ENCODE peak calls at places on chromosomes 12 and 14, in six cellular contexts. D is HCT116, F is H9, A is fibroblast of lung, O is IMR-90, V is hepatocyte. S is an unnamed sample.

GRCh38 chr12:118145798-118146156 is 9.9 kb downstream of the PEBP1 start:
- DNase-seq in D (no peak), F (no peak), A (no peak), O (no peak), V (no peak), S (no peak)

GRCh38 chr14:101072945-101073597 is 169.5 kb upstream of the RTL1 start:
- DNase-seq in D (peak), F (peak), A (peak), O (peak), V (peak), S (peak)

GRCh38 chr14:102913341-102914211 is 8.9 kb upstream of the AMN start:
- DNase-seq in D (no peak), F (no peak), A (no peak), O (no peak), V (no peak), S (no peak)

GRCh38 chr14:33777651-33778050 is 173.2 kb downstream of the EGLN3 start:
- DNase-seq in D (no peak), F (no peak), A (peak), O (no peak), V (no peak), S (no peak)

GRCh38 chr12:89636054-89636775 is 72.4 kb downstream of the ATP2B1 start:
- DNase-seq in D (no peak), F (no peak), A (peak), O (peak), V (no peak), S (no peak)

GRCh38 chr12:26011099-26011498 is 52.6 kb downstream of the RASSF8 start:
- DNase-seq in D (no peak), F (no peak), A (peak), O (peak), V (no peak), S (no peak)

GRCh38 chr12:121536929-121537813 is 43.7 kb downstream of the KDM2B start:
- DNase-seq in D (no peak), F (peak), A (peak), O (peak), V (peak), S (peak)

GRCh38 chr12:19833775-19834501 is 394.6 kb downstream of the AEBP2 start:
- DNase-seq in D (no peak), F (no peak), A (peak), O (peak), V (no peak), S (peak)

GRCh38 chr14:32727827-32728226 is 210.9 kb upstream of the NPAS3 start:
- DNase-seq in D (no peak), F (no peak), A (no peak), O (no peak), V (no peak), S (no peak)

GRCh38 chr12:56468216-56469006 is at the start of gene SPRYD4:
- DNase-seq in D (peak), F (peak), A (peak), O (peak), V (peak), S (peak)

GRCh38 chr12:9867531-9867930 is 1.6 kb downstream of the CLEC2B start:
- DNase-seq in D (no peak), F (no peak), A (no peak), O (no peak), V (no peak), S (no peak)

GRCh38 chr14:53183611-53184010 is 30.5 kb upstream of the DDHD1 start:
- DNase-seq in D (no peak), F (no peak), A (peak), O (no peak), V (no peak), S (no peak)

GRCh38 chr12:27179399-27180214 is 64.5 kb upstream of the STK38L start:
- DNase-seq in D (peak), F (no peak), A (peak), O (peak), V (peak), S (no peak)

GRCh38 chr12:128076188-128076587 is 190.8 kb upstream of the TMEM132C start:
- DNase-seq in D (no peak), F (no peak), A (peak), O (no peak), V (peak), S (no peak)

GRCh38 chr14:81127785-81128184 is 93.0 kb downstream of the GTF2A1 start:
- DNase-seq in D (no peak), F (no peak), A (peak), O (peak), V (no peak), S (no peak)

GRCh38 chr14:106268013-106268727 is 741.8 kb downstream of the TMEM121 start:
- DNase-seq in D (no peak), F (no peak), A (no peak), O (no peak), V (no peak), S (no peak)

GRCh38 chr14:104983231-104983721 is 2.3 kb upstream of the CLBA1 start:
- DNase-seq in D (no peak), F (peak), A (no peak), O (no peak), V (peak), S (no peak)

GRCh38 chr12:118773956-118774723 is 207.2 kb upstream of the SRRM4 start:
- DNase-seq in D (no peak), F (peak), A (no peak), O (no peak), V (no peak), S (peak)

GRCh38 chr12:9588749-9589148 is 19.0 kb downstream of the KLRB1 start:
- DNase-seq in D (no peak), F (no peak), A (no peak), O (no peak), V (peak), S (no peak)

GRCh38 chr12:99079811-99080210 is 434.7 kb downstream of the APAF1 start:
- DNase-seq in D (no peak), F (no peak), A (no peak), O (no peak), V (no peak), S (peak)

DNA sequence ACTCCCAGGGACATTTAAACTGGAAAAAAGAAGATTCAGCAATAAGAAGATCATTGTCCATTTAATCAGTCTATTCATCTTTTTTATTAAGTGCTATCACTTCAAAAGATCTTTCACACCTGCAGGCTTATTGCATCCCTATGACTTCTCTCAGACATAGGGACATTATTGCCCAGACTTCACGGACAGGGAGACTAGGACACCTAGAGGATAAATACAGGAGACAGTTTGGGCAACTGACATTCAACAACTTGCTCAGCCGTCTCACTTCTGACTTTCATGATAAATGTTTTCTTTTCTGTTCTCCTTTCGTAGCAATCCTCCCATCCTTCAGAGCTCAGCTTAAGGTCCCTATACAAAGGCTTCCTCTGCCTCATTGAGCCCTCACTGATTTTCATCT is 84.3 kb downstream of the TMEM30B start:
- DNase-seq in D (no peak), F (no peak), A (no peak), O (no peak), V (no peak), S (no peak)
- TF ChIP-seq CTCF in D (peak), F (peak), A (no peak), O (no peak), V (peak), S (peak)

DNA sequence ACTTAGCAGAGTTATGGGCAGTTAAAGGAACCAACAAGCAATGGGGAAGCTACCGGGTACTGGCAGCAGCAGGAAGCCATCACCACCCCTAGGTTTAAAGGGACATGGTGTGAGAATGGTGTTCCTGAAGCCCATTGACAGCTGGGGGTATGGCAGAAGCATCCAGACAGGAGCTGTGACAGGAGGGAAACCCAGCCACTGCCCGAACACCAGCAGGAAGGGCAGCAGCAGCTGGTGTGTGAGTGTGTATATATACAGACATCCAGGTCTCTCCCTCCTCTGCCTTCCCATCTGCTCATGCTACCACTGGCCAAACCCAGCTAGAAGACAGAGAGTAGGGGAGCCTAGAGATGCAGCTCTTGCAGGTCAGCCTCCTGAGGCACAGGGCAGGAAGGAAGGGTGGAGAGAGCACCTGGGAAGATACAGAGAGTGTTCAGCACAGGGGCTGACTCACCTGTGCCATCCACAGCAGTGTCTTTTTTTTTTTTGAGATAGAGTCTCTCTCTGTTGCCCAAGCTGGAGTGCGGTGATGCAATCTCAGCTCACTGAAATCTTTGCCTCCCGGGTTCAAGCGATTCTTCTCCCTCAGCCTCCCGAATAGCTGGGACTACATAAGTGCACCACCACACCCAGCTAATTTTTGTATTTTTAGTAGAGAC is 9.2 kb upstream of the ADCK1 start:
- DNase-seq in D (no peak), F (no peak), A (no peak), O (no peak), V (no peak), S (no peak)
- H2AFZ ChIP-seq in D (no peak), F (no peak), A (no peak), O (peak), V (no peak), S (no peak)

GRCh38 chr14:64899958-64900357 is 14.3 kb upstream of the CHURC1 start:
- DNase-seq in D (no peak), F (no peak), A (peak), O (peak), V (no peak), S (no peak)
- TF ChIP-seq CTCF in D (no peak), F (no peak), A (no peak), O (no peak), V (no peak), S (no peak)

GRCh38 chr12:96502477-96502876 is 13.1 kb downstream of the CFAP54 start:
- DNase-seq in D (no peak), F (no peak), A (no peak), O (no peak), V (no peak), S (peak)

GRCh38 chr12:96501139-96501741 is 11.9 kb downstream of the CFAP54 start:
- DNase-seq in D (peak), F (peak), A (peak), O (peak), V (peak), S (peak)

GRCh38 chr12:96501908-96502307 is 12.5 kb downstream of the CFAP54 start:
- DNase-seq in D (no peak), F (no peak), A (no peak), O (no peak), V (no peak), S (no peak)

GRCh38 chr12:96502949-96503532 is 13.7 kb downstream of the CFAP54 start:
- DNase-seq in D (no peak), F (no peak), A (no peak), O (no peak), V (no peak), S (no peak)

DNA sequence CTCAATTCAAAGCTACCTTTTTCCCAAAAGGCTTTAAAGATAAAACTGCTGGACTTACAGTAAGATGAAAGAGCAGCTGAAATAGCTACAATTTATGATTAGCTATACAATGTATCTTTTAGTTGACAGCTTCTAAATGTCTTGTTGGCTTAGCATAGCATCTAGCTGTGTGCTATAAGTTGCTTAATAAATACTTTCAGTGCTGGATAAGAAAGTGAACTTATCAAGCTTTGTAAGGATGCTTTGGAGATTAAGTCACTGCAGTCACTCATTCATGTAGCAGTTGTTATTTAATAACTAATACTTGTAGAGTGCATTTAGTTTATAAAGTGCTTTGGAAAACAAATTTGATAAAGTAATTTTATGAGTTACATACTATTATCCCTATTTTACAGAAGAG is 14.6 kb downstream of the CFAP54 start:
- DNase-seq in D (no peak), F (no peak), A (no peak), O (peak), V (no peak), S (no peak)
- H2AFZ ChIP-seq in D (no peak), F (no peak), A (no peak), O (no peak), V (no peak), S (no peak)

DNA sequence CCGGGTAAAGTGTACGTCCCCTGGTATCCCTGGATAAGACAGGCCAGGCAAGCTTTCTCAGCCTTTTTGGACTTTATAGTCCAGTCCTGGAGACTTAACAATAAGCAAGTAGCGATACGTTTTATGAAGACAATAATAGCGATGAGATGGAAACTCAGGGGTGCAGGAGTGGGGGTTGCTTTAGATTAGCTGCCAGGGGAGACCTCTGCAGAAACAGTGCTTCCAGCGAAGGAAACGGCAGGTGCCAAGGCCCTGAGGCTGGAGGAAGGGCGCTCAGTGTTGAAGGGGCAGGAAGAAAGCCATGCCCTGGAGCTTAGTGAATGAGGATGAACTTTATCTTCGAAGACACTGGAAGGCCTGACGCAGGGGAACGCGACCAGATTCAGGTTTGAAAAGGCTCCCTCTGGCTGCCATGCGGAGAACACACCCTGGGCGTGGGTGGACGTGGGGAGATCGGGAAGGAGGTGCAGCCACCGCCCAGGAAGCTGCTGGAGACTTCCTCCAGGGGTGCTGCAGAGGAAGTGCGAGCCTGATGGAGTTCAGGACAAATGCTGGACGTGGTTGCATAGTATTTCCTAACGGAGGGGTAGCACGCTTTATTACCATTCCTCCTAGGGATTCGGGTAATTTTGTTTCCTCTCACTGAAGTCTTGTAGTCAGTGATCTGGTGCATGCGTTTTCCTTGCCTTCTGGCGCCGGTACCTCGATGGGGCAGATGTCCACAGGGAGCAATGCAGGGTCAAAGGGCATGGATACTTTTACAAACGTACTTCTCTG is 26.1 kb upstream of the UBC start:
- DNase-seq in D (peak), F (peak), A (peak), O (peak), V (peak), S (peak)
- TF ChIP-seq CTCF in D (peak), F (peak), A (peak), O (peak), V (peak), S (peak)

GRCh38 chr14:89429206-89430091 is 12.4 kb upstream of the FOXN3 start:
- DNase-seq in D (no peak), F (no peak), A (peak), O (peak), V (peak), S (no peak)

GRCh38 chr14:89428556-89429196 is 11.6 kb upstream of the FOXN3 start:
- DNase-seq in D (no peak), F (peak), A (peak), O (peak), V (no peak), S (no peak)

GRCh38 chr14:89432226-89432625 is 15.2 kb upstream of the FOXN3 start:
- DNase-seq in D (no peak), F (no peak), A (no peak), O (no peak), V (no peak), S (no peak)

GRCh38 chr14:89428163-89428523 is 11.1 kb upstream of the FOXN3 start:
- DNase-seq in D (no peak), F (no peak), A (no peak), O (no peak), V (no peak), S (no peak)

DNA sequence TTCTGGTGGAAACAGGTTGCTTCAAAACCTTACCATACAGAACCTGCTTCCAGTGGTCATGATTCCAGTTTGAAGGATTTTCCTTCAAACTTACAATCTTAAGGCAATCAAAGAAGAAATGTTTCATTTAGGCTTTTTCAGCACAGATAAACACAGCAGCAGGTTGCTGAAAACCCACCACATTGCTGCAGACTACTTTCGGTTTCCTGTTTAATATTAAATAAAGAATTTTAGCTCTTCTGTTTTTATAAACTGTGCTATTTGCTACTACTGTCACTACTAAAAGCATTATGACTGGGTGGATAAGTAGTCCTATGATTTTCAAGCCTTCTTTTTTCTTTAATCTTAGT is 13.2 kb upstream of the FOXN3 start:
- DNase-seq in D (no peak), F (no peak), A (no peak), O (peak), V (no peak), S (no peak)
- H2AFZ ChIP-seq in D (no peak), F (no peak), A (no peak), O (no peak), V (no peak), S (no peak)

GRCh38 chr14:59004012-59004411 is 184.5 kb upstream of the DAAM1 start:
- DNase-seq in D (no peak), F (no peak), A (no peak), O (peak), V (no peak), S (no peak)
- TF ChIP-seq CTCF in D (no peak), F (no peak), A (peak), O (peak), V (peak), S (peak)

GRCh38 chr12:122729583-122730214 is 945 bp downstream of the HCAR1 start:
- DNase-seq in D (no peak), F (no peak), A (no peak), O (no peak), V (no peak), S (no peak)
- H2AFZ ChIP-seq in D (no peak), F (no peak), A (no peak), O (no peak), V (no peak), S (peak)